ENCODE peak calls at places on chromosomes 16 and 17, in seven cellular contexts. K is NT2/D1; Y is RCC 7860; G is NCI-H1694; P is stimulated activated CD4-positive, alpha-beta T cell treated with anti-CD3 and anti-CD28 coated beads, Interleukin-1b, Interleukin-23, amount 100 ng/mL, for 1 hour; U is HEK293T; N is epithelial cell of esophagus. O is an unnamed sample.

GRCh38 chr17:39591958-39592954 is 15.5 kb downstream of the NEUROD2 start:
- DNase-seq in K (peak), Y (peak), G (peak), P (no peak), U (peak), N (peak), O (no peak)

GRCh38 chr16:88456356-88457292 is 3.5 kb downstream of the ZFPM1 start:
- DNase-seq in K (no peak), Y (no peak), G (no peak), P (peak), U (no peak), N (no peak), O (no peak)

GRCh38 chr16:10616744-10617640 is 36.6 kb upstream of the EMP2 start:
- DNase-seq in K (peak), Y (no peak), G (peak), P (no peak), U (no peak), N (peak), O (no peak)

GRCh38 chr16:2520784-2521577 is 810 bp downstream of the AMDHD2 start:
- DNase-seq in K (no peak), Y (peak), G (no peak), P (no peak), U (no peak), N (peak), O (no peak)

GRCh38 chr16:79170565-79171242 is 429.8 kb downstream of the MAF start:
- DNase-seq in K (no peak), Y (peak), G (no peak), P (no peak), U (no peak), N (no peak), O (no peak)

GRCh38 chr17:8941520-8941919 is 24.0 kb downstream of the PIK3R5 start:
- DNase-seq in K (no peak), Y (no peak), G (no peak), P (no peak), U (no peak), N (no peak), O (no peak)

GRCh38 chr16:11401161-11402050 is 56.1 kb downstream of the RMI2 start:
- DNase-seq in K (no peak), Y (peak), G (no peak), P (no peak), U (no peak), N (no peak), O (no peak)

GRCh38 chr16:28193530-28194423 is 18.0 kb downstream of the XPO6 start:
- DNase-seq in K (no peak), Y (peak), G (no peak), P (no peak), U (no peak), N (peak), O (no peak)

GRCh38 chr16:351804-352520 is 561 bp downstream of the AXIN1 start:
- DNase-seq in K (no peak), Y (no peak), G (no peak), P (no peak), U (no peak), N (peak), O (no peak)

GRCh38 chr17:47870042-47870441 is 19.1 kb upstream of the SP6 start:
- DNase-seq in K (no peak), Y (no peak), G (no peak), P (no peak), U (no peak), N (no peak), O (no peak)

GRCh38 chr17:81340606-81341346 is 45.7 kb upstream of the SLC38A10 start:
- DNase-seq in K (no peak), Y (no peak), G (no peak), P (no peak), U (no peak), N (no peak), O (no peak)

GRCh38 chr17:39197380-39198185 is at the start of gene CACNB1:
- DNase-seq in K (peak), Y (peak), G (peak), P (peak), U (peak), N (peak), O (peak)

GRCh38 chr17:77566151-77566550 is 392.4 kb upstream of the TNRC6C start:
- DNase-seq in K (no peak), Y (no peak), G (no peak), P (no peak), U (no peak), N (no peak), O (no peak)

GRCh38 chr17:75356260-75356937 is 49.1 kb downstream of the GRB2 start:
- DNase-seq in K (no peak), Y (no peak), G (no peak), P (no peak), U (no peak), N (no peak), O (no peak)

GRCh38 chr17:7914771-7915610 is 1.1 kb downstream of the RNF227 start:
- DNase-seq in K (no peak), Y (peak), G (no peak), P (no peak), U (no peak), N (peak), O (no peak)

GRCh38 chr17:5355416-5356129 is 63.9 kb downstream of the NUP88 start:
- DNase-seq in K (no peak), Y (no peak), G (no peak), P (no peak), U (no peak), N (peak), O (no peak)

GRCh38 chr16:88084881-88085280 is 133.6 kb downstream of the BANP start:
- DNase-seq in K (no peak), Y (no peak), G (no peak), P (no peak), U (no peak), N (no peak), O (no peak)

GRCh38 chr16:67518676-67519075 is 10.0 kb upstream of the RIPOR1 start:
- DNase-seq in K (no peak), Y (no peak), G (no peak), P (no peak), U (no peak), N (no peak), O (no peak)

GRCh38 chr16:81996664-81997529 is 14.4 kb downstream of the SDR42E1 start:
- DNase-seq in K (peak), Y (peak), G (no peak), P (no peak), U (peak), N (peak), O (no peak)

GRCh38 chr17:64252831-64253230 is 10.2 kb downstream of the TEX2 start:
- DNase-seq in K (no peak), Y (no peak), G (no peak), P (no peak), U (no peak), N (no peak), O (no peak)

GRCh38 chr17:79951361-79952264 is 84.1 kb downstream of the TBC1D16 start:
- DNase-seq in K (peak), Y (no peak), G (no peak), P (no peak), U (no peak), N (no peak), O (no peak)

GRCh38 chr16:73056383-73056782 is 8.5 kb upstream of the ZFHX3 start:
- DNase-seq in K (no peak), Y (no peak), G (no peak), P (no peak), U (no peak), N (no peak), O (no peak)

GRCh38 chr17:80463784-80464400 is 12.5 kb downstream of the NPTX1 start:
- DNase-seq in K (no peak), Y (no peak), G (no peak), P (no peak), U (no peak), N (no peak), O (no peak)

GRCh38 chr17:2056221-2057129 is 1.6 kb downstream of the HIC1 start:
- DNase-seq in K (no peak), Y (no peak), G (no peak), P (no peak), U (no peak), N (no peak), O (no peak)